ENCODE peak calls at places on chromosomes 11 and 22, in four cellular contexts. L is K562, R is H1, C is GM12878. H is an unnamed sample.

GRCh38 chr11:76206327-76207081 is at the start of gene WNT11:
- DNase-seq in C (no peak), L (peak; percentile 85), R (peak; percentile 67), H (no peak)

GRCh38 chr22:34057726-34058125 is 137.4 kb upstream of the LARGE1 start:
- DNase-seq in R (no peak), L (no peak), C (no peak), H (no peak)

GRCh38 chr22:19478466-19479357 is at the start of gene UFD1:
- DNase-seq in R (peak; percentile 88), C (no peak), L (peak; percentile 95), H (peak; percentile 70)

GRCh38 chr22:36528336-36528735 is 630 bp downstream of the EIF3D start:
- DNase-seq in C (no peak), L (no peak), R (no peak), H (no peak)

GRCh38 chr11:93236741-93237675 is 39.2 kb upstream of the SLC36A4 start:
- DNase-seq in R (no peak), L (peak; percentile 55), C (no peak), H (peak; percentile 55)

GRCh38 chr11:132084433-132084832 is 714.0 kb downstream of the NTM start:
- DNase-seq in L (no peak), C (no peak), R (no peak), H (no peak)

GRCh38 chr22:29269731-29270474 is 1.8 kb downstream of the EWSR1 start:
- DNase-seq in C (no peak), R (no peak), L (peak; percentile 21), H (peak; percentile 39)

GRCh38 chr11:74282863-74283484 is 28.5 kb downstream of the P4HA3 start:
- DNase-seq in R (no peak), C (no peak), L (peak; percentile 9), H (no peak)

GRCh38 chr22:30396871-30397655 is at the start of gene SEC14L2:
- DNase-seq in C (no peak), R (peak; percentile 83), L (no peak), H (no peak)

GRCh38 chr11:68928108-68928429 is 24.4 kb downstream of the IGHMBP2 start:
- DNase-seq in C (no peak), L (no peak), R (no peak), H (no peak)

GRCh38 chr11:68927280-68928107 is 23.8 kb downstream of the IGHMBP2 start:
- DNase-seq in C (peak; percentile 42), R (no peak), L (no peak), H (no peak)

GRCh38 chr11:68923614-68924013 is 19.9 kb downstream of the IGHMBP2 start:
- DNase-seq in L (no peak), C (no peak), R (no peak), H (no peak)

GRCh38 chr11:68924073-68924925 is 20.6 kb downstream of the IGHMBP2 start:
- DNase-seq in L (no peak), C (no peak), R (no peak), H (no peak)

DNA sequence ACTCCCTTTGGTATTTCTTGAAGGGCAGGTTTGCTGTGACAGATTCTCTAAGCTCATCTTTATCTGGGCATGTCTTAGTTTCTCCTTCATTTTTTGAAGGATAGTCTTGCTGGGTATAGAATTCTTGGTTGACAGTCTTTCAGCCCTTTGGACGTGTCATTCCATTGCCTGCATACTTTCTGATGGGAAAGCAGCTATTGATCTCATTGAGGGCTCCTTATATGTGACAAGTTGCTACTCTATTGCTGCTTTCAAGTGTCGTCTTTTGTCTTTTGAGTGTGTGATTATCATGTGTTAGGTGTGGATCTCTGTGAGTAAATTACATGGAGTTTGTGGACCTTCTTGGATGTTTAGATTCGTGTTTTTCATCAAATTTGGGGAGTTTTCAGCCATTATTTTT is 21.9 kb downstream of the IGHMBP2 start:
- DNase-seq in L (peak; percentile 13), R (no peak), C (no peak), H (no peak)
- TF ChIP-seq HDAC6 in L (no peak), R (no peak), C (no peak), H (no peak)

GRCh38 chr11:98531576-98531975 is 489.2 kb upstream of the CNTN5 start:
- DNase-seq in R (no peak), L (no peak), C (no peak), H (no peak)
- TF ChIP-seq ZNF274 in R (no peak), L (no peak), C (no peak), H (no peak)

GRCh38 chr22:39525658-39525975 is 5.3 kb downstream of the ATF4 start:
- DNase-seq in C (no peak), L (peak; percentile 19), R (no peak), H (no peak)

GRCh38 chr22:39528080-39528661 is 4.4 kb downstream of the RPS19BP1 start:
- DNase-seq in R (no peak), C (no peak), L (no peak), H (no peak)

GRCh38 chr22:39527481-39527961 is 5.0 kb downstream of the RPS19BP1 start:
- DNase-seq in R (no peak), C (no peak), L (peak; percentile 24), H (peak; percentile 74)

GRCh38 chr22:39524753-39525657 is 4.6 kb downstream of the ATF4 start:
- DNase-seq in C (no peak), L (no peak), R (no peak), H (no peak)

GRCh38 chr22:39526736-39527171 is 5.8 kb downstream of the RPS19BP1 start:
- DNase-seq in L (peak; percentile 18), C (no peak), R (no peak), H (no peak)
- H3K4me1 ChIP-seq in L (peaks cover 30% of the 10 kb centered on the region), C (peaks cover 60% of the 10 kb centered on the region), R (peaks cover 8% of the 10 kb centered on the region), H (peaks cover 90% of the 10 kb centered on the region)

DNA sequence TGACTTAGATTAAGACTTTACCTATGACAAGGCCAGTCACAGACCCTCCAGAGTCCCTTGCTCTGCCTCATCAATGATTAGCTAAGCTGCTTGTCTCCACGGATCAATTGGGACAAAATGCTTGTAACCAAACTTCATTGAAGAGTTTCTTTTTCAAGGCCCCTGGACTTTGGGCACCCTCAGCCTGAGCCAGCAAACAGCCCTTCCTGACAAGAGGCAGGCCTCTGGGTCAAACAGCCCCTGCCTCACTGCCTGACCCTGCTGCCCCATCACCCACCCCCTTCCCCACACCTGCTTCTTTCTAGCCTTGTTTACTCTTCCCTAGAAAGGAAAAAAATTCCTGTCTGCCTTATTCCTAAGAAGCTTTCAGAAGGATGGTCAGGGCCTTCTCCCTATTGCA is 26.3 kb upstream of the CDON start:
- DNase-seq in R (no peak), L (no peak), C (no peak), H (peak; percentile 88)
- TF ChIP-seq HDAC6 in R (no peak), L (no peak), C (no peak), H (no peak)

DNA sequence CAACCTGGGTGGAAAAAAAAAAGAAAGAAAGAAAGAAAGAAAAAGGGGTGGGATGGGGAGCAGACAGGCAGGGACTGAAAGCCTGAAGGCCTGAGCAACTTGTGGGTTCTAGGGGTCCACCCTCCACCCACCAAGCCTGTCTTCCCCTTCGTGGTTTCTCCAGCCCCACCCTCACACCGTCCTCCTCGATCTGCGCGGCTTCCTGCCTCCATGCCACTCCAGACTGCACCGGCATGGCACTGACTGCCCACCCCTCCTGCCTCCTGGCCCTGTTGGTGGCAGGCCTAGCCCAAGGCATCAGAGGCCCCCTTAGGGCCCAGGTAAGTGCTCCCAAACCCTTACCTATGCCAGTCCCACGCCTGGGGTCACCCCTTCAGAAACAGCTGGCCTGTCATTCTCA is at the start of gene CTSW:
- DNase-seq in R (no peak), L (no peak), C (no peak), H (no peak)
- TF ChIP-seq ZNF274 in R (no peak), L (no peak), C (no peak), H (no peak)

GRCh38 chr11:17489729-17490128 is 13.1 kb upstream of the ABCC8 start:
- DNase-seq in R (no peak), L (no peak), C (no peak), H (no peak)
- H3K4me1 ChIP-seq in R (no peaks in the 10 kb centered on the region), L (no peaks in the 10 kb centered on the region), C (no peaks in the 10 kb centered on the region), H (peaks cover 11% of the 10 kb centered on the region)

H was measured in HepG2.